ENCODE peak calls at places on chromosomes 11 and 22, in seven cellular contexts. One of them, this sample, is unnamed.

GRCh38 chr11:73856001-73856663 is 20.5 kb downstream of the COA4 start:
- DNase-seq in HCT116: no peak
- DNase-seq in HepG2: no peak
- DNase-seq in Panc1: no peak
- DNase-seq in GM12878: no peak
- DNase-seq in SK-N-SH: peak
- DNase-seq in K562: no peak
- DNase-seq in this sample: no peak

GRCh38 chr11:107741044-107741823 is 29.4 kb upstream of the SLN start:
- DNase-seq in HCT116: peak
- DNase-seq in HepG2: peak
- DNase-seq in Panc1: peak
- DNase-seq in GM12878: peak
- DNase-seq in SK-N-SH: peak
- DNase-seq in K562: peak
- DNase-seq in this sample: peak

GRCh38 chr22:23200896-23201295 is 20.6 kb downstream of the BCR start:
- DNase-seq in HCT116: no peak
- DNase-seq in HepG2: no peak
- DNase-seq in Panc1: no peak
- DNase-seq in GM12878: no peak
- DNase-seq in SK-N-SH: no peak
- DNase-seq in K562: no peak
- DNase-seq in this sample: no peak

GRCh38 chr11:32435152-32435480 is 223 bp downstream of the WT1 start:
- DNase-seq in HCT116: no peak
- DNase-seq in HepG2: no peak
- DNase-seq in Panc1: no peak
- DNase-seq in GM12878: no peak
- DNase-seq in SK-N-SH: no peak
- DNase-seq in K562: peak
- DNase-seq in this sample: peak

GRCh38 chr11:35082322-35083180 is 56.4 kb upstream of the CD44 start:
- DNase-seq in HCT116: peak
- DNase-seq in HepG2: no peak
- DNase-seq in Panc1: peak
- DNase-seq in GM12878: peak
- DNase-seq in SK-N-SH: no peak
- DNase-seq in K562: peak
- DNase-seq in this sample: peak

GRCh38 chr11:134171951-134172350 is 51.8 kb downstream of the NCAPD3 start:
- DNase-seq in HCT116: no peak
- DNase-seq in HepG2: no peak
- DNase-seq in Panc1: no peak
- DNase-seq in GM12878: no peak
- DNase-seq in SK-N-SH: no peak
- DNase-seq in K562: no peak
- DNase-seq in this sample: no peak

GRCh38 chr11:117185739-117186430 is 7.3 kb downstream of the SIDT2 start:
- DNase-seq in HCT116: no peak
- DNase-seq in HepG2: no peak
- DNase-seq in Panc1: no peak
- DNase-seq in GM12878: peak
- DNase-seq in SK-N-SH: no peak
- DNase-seq in K562: no peak
- DNase-seq in this sample: no peak

GRCh38 chr22:32660292-32660691 is 141.2 kb upstream of the TIMP3 start:
- DNase-seq in HCT116: peak
- DNase-seq in HepG2: peak
- DNase-seq in Panc1: peak
- DNase-seq in GM12878: no peak
- DNase-seq in SK-N-SH: peak
- DNase-seq in K562: peak
- DNase-seq in this sample: peak

GRCh38 chr11:4699697-4700435 is 2.2 kb upstream of the OR51E2 start:
- DNase-seq in HCT116: no peak
- DNase-seq in HepG2: no peak
- DNase-seq in Panc1: no peak
- DNase-seq in GM12878: peak
- DNase-seq in SK-N-SH: no peak
- DNase-seq in K562: no peak
- DNase-seq in this sample: no peak

GRCh38 chr11:44629732-44630345 is 64.4 kb downstream of the CD82 start:
- DNase-seq in HCT116: no peak
- DNase-seq in HepG2: no peak
- DNase-seq in Panc1: no peak
- DNase-seq in GM12878: no peak
- DNase-seq in SK-N-SH: no peak
- DNase-seq in K562: no peak
- DNase-seq in this sample: no peak

GRCh38 chr11:94658888-94659287 is 91.7 kb downstream of the PIWIL4 start:
- DNase-seq in HCT116: no peak
- DNase-seq in HepG2: no peak
- DNase-seq in Panc1: no peak
- DNase-seq in GM12878: no peak
- DNase-seq in SK-N-SH: no peak
- DNase-seq in K562: no peak
- DNase-seq in this sample: no peak

GRCh38 chr11:3121931-3122774 is 43.0 kb downstream of the OSBPL5 start:
- DNase-seq in HCT116: no peak
- DNase-seq in HepG2: no peak
- DNase-seq in Panc1: no peak
- DNase-seq in GM12878: no peak
- DNase-seq in SK-N-SH: peak
- DNase-seq in K562: no peak
- DNase-seq in this sample: no peak

GRCh38 chr22:21754523-21755128 is 19.0 kb upstream of the YPEL1 start:
- DNase-seq in HCT116: no peak
- DNase-seq in HepG2: no peak
- DNase-seq in Panc1: no peak
- DNase-seq in GM12878: no peak
- DNase-seq in SK-N-SH: no peak
- DNase-seq in K562: peak
- DNase-seq in this sample: no peak

GRCh38 chr22:19875531-19876313 is 21.0 kb upstream of the GNB1L start:
- DNase-seq in HCT116: no peak
- DNase-seq in HepG2: no peak
- DNase-seq in Panc1: no peak
- DNase-seq in GM12878: no peak
- DNase-seq in SK-N-SH: peak
- DNase-seq in K562: no peak
- DNase-seq in this sample: no peak

GRCh38 chr11:113614097-113614496 is 92.0 kb downstream of the TMPRSS5 start:
- DNase-seq in HCT116: no peak
- DNase-seq in HepG2: no peak
- DNase-seq in Panc1: no peak
- DNase-seq in GM12878: no peak
- DNase-seq in SK-N-SH: no peak
- DNase-seq in K562: no peak
- DNase-seq in this sample: no peak

GRCh38 chr22:24247011-24247507 is 2.2 kb upstream of the GGT5 start:
- DNase-seq in HCT116: no peak
- DNase-seq in HepG2: no peak
- DNase-seq in Panc1: no peak
- DNase-seq in GM12878: no peak
- DNase-seq in SK-N-SH: peak
- DNase-seq in K562: no peak
- DNase-seq in this sample: no peak

GRCh38 chr11:68270334-68271022 is 1.3 kb downstream of the C11orf24 start:
- DNase-seq in HCT116: no peak
- DNase-seq in HepG2: peak
- DNase-seq in Panc1: no peak
- DNase-seq in GM12878: no peak
- DNase-seq in SK-N-SH: no peak
- DNase-seq in K562: peak
- DNase-seq in this sample: no peak

GRCh38 chr11:93000511-93001476 is 31.3 kb downstream of the MTNR1B start:
- DNase-seq in HCT116: peak
- DNase-seq in HepG2: peak
- DNase-seq in Panc1: peak
- DNase-seq in GM12878: no peak
- DNase-seq in SK-N-SH: peak
- DNase-seq in K562: no peak
- DNase-seq in this sample: no peak

GRCh38 chr22:40236131-40236665 is 58.5 kb downstream of the TNRC6B start:
- DNase-seq in HCT116: no peak
- DNase-seq in HepG2: no peak
- DNase-seq in Panc1: no peak
- DNase-seq in GM12878: no peak
- DNase-seq in SK-N-SH: no peak
- DNase-seq in K562: no peak
- DNase-seq in this sample: no peak

GRCh38 chr11:75492181-75492820 is 33.4 kb downstream of the GDPD5 start:
- DNase-seq in HCT116: no peak
- DNase-seq in HepG2: no peak
- DNase-seq in Panc1: no peak
- DNase-seq in GM12878: no peak
- DNase-seq in SK-N-SH: no peak
- DNase-seq in K562: no peak
- DNase-seq in this sample: no peak

GRCh38 chr22:32850157-32850556 is 48.7 kb downstream of the TIMP3 start:
- DNase-seq in HCT116: no peak
- DNase-seq in HepG2: no peak
- DNase-seq in Panc1: no peak
- DNase-seq in GM12878: no peak
- DNase-seq in SK-N-SH: no peak
- DNase-seq in K562: no peak
- DNase-seq in this sample: no peak

DNA sequence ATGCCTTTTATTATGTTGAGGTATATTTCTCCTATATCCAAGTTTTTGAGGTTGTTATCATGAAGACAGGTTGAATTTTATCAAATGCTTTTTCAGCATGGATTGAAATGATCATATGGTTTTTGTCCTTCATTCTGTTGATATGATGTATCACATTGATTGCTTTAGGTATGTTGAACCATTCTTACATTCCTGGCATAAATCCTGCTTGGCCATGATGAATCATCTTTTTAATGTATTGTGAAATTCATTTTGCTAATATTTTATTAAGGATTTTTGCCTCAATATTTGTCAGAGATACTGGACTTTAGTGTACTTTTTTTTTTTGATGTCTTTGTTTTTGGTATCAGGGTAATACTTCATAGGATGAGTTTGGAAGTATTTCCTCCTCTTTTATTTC is 283.8 kb upstream of the C11orf87 start:
- DNase-seq in HCT116: no peak
- DNase-seq in HepG2: no peak
- DNase-seq in Panc1: no peak
- DNase-seq in GM12878: no peak
- DNase-seq in SK-N-SH: no peak
- DNase-seq in K562: no peak
- DNase-seq in this sample: no peak
- TF ChIP-seq SIN3A in HCT116: no peak
- TF ChIP-seq SIN3A in HepG2: no peak
- TF ChIP-seq SIN3A in Panc1: no peak
- TF ChIP-seq SIN3A in GM12878: no peak
- TF ChIP-seq SIN3A in SK-N-SH: no peak
- TF ChIP-seq SIN3A in K562: no peak
- TF ChIP-seq SIN3A in this sample: no peak

GRCh38 chr11:66277475-66278391 is at the start of gene CNIH2:
- DNase-seq in HCT116: no peak
- DNase-seq in HepG2: no peak
- DNase-seq in Panc1: no peak
- DNase-seq in GM12878: no peak
- DNase-seq in SK-N-SH: peak
- DNase-seq in K562: peak
- DNase-seq in this sample: no peak
- TF ChIP-seq SIN3A in HCT116: no peak
- TF ChIP-seq SIN3A in HepG2: no peak
- TF ChIP-seq SIN3A in Panc1: peak
- TF ChIP-seq SIN3A in GM12878: no peak
- TF ChIP-seq SIN3A in SK-N-SH: no peak
- TF ChIP-seq SIN3A in K562: no peak
- TF ChIP-seq SIN3A in this sample: peak

GRCh38 chr11:72826191-72826941 is 12.2 kb downstream of the ATG16L2 start:
- DNase-seq in HCT116: no peak
- DNase-seq in HepG2: no peak
- DNase-seq in Panc1: no peak
- DNase-seq in GM12878: no peak
- DNase-seq in SK-N-SH: no peak
- DNase-seq in K562: no peak
- DNase-seq in this sample: no peak
- TF ChIP-seq SIN3A in HCT116: no peak
- TF ChIP-seq SIN3A in HepG2: no peak
- TF ChIP-seq SIN3A in Panc1: no peak
- TF ChIP-seq SIN3A in GM12878: no peak
- TF ChIP-seq SIN3A in SK-N-SH: no peak
- TF ChIP-seq SIN3A in K562: no peak
- TF ChIP-seq SIN3A in this sample: no peak

GRCh38 chr11:20873054-20873453 is 203.7 kb downstream of the NELL1 start:
- DNase-seq in HCT116: no peak
- DNase-seq in HepG2: peak
- DNase-seq in Panc1: no peak
- DNase-seq in GM12878: no peak
- DNase-seq in SK-N-SH: peak
- DNase-seq in K562: peak
- DNase-seq in this sample: peak
- TF ChIP-seq SIN3A in HCT116: no peak
- TF ChIP-seq SIN3A in HepG2: no peak
- TF ChIP-seq SIN3A in Panc1: no peak
- TF ChIP-seq SIN3A in GM12878: no peak
- TF ChIP-seq SIN3A in SK-N-SH: no peak
- TF ChIP-seq SIN3A in K562: no peak
- TF ChIP-seq SIN3A in this sample: no peak

GRCh38 chr22:43144949-43145348 is 1.8 kb upstream of the MCAT start:
- DNase-seq in HCT116: no peak
- DNase-seq in HepG2: no peak
- DNase-seq in Panc1: no peak
- DNase-seq in GM12878: no peak
- DNase-seq in SK-N-SH: no peak
- DNase-seq in K562: no peak
- DNase-seq in this sample: no peak

GRCh38 chr22:43148581-43148980 is 2.8 kb upstream of the TSPO start:
- DNase-seq in HCT116: no peak
- DNase-seq in HepG2: no peak
- DNase-seq in Panc1: no peak
- DNase-seq in GM12878: no peak
- DNase-seq in SK-N-SH: no peak
- DNase-seq in K562: no peak
- DNase-seq in this sample: no peak

GRCh38 chr22:43150731-43151206 is 590 bp upstream of the TSPO start:
- DNase-seq in HCT116: no peak
- DNase-seq in HepG2: no peak
- DNase-seq in Panc1: no peak
- DNase-seq in GM12878: no peak
- DNase-seq in SK-N-SH: no peak
- DNase-seq in K562: no peak
- DNase-seq in this sample: no peak

GRCh38 chr22:43151251-43152000 is at the start of gene TSPO:
- DNase-seq in HCT116: no peak
- DNase-seq in HepG2: no peak
- DNase-seq in Panc1: no peak
- DNase-seq in GM12878: no peak
- DNase-seq in SK-N-SH: peak
- DNase-seq in K562: peak
- DNase-seq in this sample: peak

DNA sequence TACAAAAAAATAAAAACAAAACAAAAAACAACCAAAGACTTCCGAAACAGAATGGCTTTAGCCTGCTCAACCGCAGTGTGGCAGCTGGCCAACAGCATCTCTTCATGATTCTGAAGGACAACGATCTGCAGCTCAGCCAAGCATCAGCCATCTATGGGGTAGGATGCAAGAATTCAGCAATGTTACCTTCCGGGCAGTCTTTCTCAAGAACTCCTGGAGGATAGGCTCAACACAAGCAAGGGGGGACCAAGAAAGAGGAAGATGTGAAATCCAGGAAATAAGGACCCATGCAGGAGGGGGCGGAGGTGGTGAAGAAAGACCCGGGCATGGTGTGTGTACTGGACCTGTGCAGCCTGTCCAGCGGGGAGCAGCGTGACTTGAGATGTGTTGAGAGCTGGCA is 3.5 kb upstream of the TSPO start:
- DNase-seq in HCT116: no peak
- DNase-seq in HepG2: no peak
- DNase-seq in Panc1: no peak
- DNase-seq in GM12878: no peak
- DNase-seq in SK-N-SH: no peak
- DNase-seq in K562: no peak
- DNase-seq in this sample: no peak
- TF ChIP-seq SIN3A in HCT116: no peak
- TF ChIP-seq SIN3A in HepG2: no peak
- TF ChIP-seq SIN3A in Panc1: no peak
- TF ChIP-seq SIN3A in GM12878: no peak
- TF ChIP-seq SIN3A in SK-N-SH: no peak
- TF ChIP-seq SIN3A in K562: no peak
- TF ChIP-seq SIN3A in this sample: no peak

This sample was measured in H1.